ENCODE peak calls at places on chromosomes 7 and 10, in five cellular contexts. C, U, J, Y and X are unnamed samples.

GRCh38 chr10:124588736-124589451 is 127.3 kb downstream of the LHPP start:
- DNase-seq in Y (peak; percentile 7), U (no peak), J (peak; percentile 82), C (no peak), X (no peak)

GRCh38 chr10:8050561-8051108 is 3.9 kb upstream of the GATA3 start:
- DNase-seq in C (no peak), Y (no peak), J (no peak), U (peak; percentile 28), X (peak; percentile 62)

GRCh38 chr7:93629291-93629801 is 54.8 kb upstream of the CALCR start:
- DNase-seq in C (no peak), Y (no peak), J (no peak), U (no peak), X (no peak)

GRCh38 chr10:31083765-31084184 is 52.1 kb upstream of the ZNF438 start:
- DNase-seq in C (peak; percentile 54), Y (no peak), U (peak; percentile 51), J (peak; percentile 50), X (peak; percentile 23)

GRCh38 chr10:74292871-74293427 is 141.9 kb downstream of the ADK start:
- DNase-seq in Y (peak; percentile 18), J (no peak), U (no peak), C (no peak), X (no peak)

GRCh38 chr10:73110345-73110849 is at the start of gene NUDT13:
- DNase-seq in J (peak; percentile 81), U (peak; percentile 77), C (peak; percentile 77), Y (peak; percentile 35), X (peak; percentile 40)

GRCh38 chr10:122640921-122641320 is 58.7 kb downstream of the C10orf120 start:
- DNase-seq in U (no peak), J (no peak), C (no peak), Y (no peak), X (no peak)

GRCh38 chr7:77413861-77414424 is 2.2 kb downstream of the GSAP start:
- DNase-seq in J (no peak), U (no peak), C (no peak), Y (peak; percentile 56), X (no peak)

GRCh38 chr10:36358736-36359135 is 716.6 kb upstream of the FZD8 start:
- DNase-seq in Y (no peak), J (no peak), C (no peak), U (no peak), X (no peak)

GRCh38 chr10:62426600-62426999 is 52.4 kb downstream of the ZNF365 start:
- DNase-seq in C (no peak), Y (no peak), U (no peak), J (no peak), X (no peak)

GRCh38 chr10:99329238-99329890 is at the start of gene CNNM1:
- DNase-seq in Y (no peak), J (peak; percentile 25), U (peak; percentile 47), C (no peak), X (peak; percentile 59)

GRCh38 chr10:56317603-56318002 is 43.5 kb downstream of the ZWINT start:
- DNase-seq in C (no peak), U (no peak), Y (no peak), J (no peak), X (no peak)

GRCh38 chr10:49605939-49606509 is 4.1 kb upstream of the SLC18A3 start:
- DNase-seq in J (no peak), C (no peak), U (no peak), Y (no peak), X (no peak)

GRCh38 chr10:130495891-130496642 is 359.9 kb downstream of the GLRX3 start:
- DNase-seq in Y (no peak), C (no peak), U (no peak), J (no peak), X (no peak)

GRCh38 chr10:21519327-21519933 is 6.1 kb downstream of the SKIDA1 start:
- DNase-seq in Y (no peak), U (no peak), J (no peak), C (no peak), X (no peak)

GRCh38 chr7:131040467-131040932 is 287.2 kb upstream of the MKLN1 start:
- DNase-seq in U (peak; percentile 58), Y (peak; percentile 64), J (peak; percentile 87), C (no peak), X (no peak)

GRCh38 chr10:103612462-103613365 is 119.2 kb downstream of the NEURL1 start:
- DNase-seq in Y (peak; percentile 84), C (peak; percentile 44), J (no peak), U (no peak), X (no peak)

GRCh38 chr7:68542831-68543230 is 1055.4 kb upstream of the AUTS2 start:
- DNase-seq in U (no peak), C (no peak), Y (no peak), J (no peak), X (no peak)

GRCh38 chr10:99435986-99436633 is 5.7 kb upstream of the GOT1 start:
- DNase-seq in J (no peak), Y (peak; percentile 25), C (no peak), U (no peak), X (peak; percentile 13)

GRCh38 chr10:86349940-86350630 is 16.5 kb downstream of the GRID1 start:
- DNase-seq in Y (no peak), C (no peak), J (no peak), U (no peak), X (no peak)

GRCh38 chr10:132455986-132456847 is 59.2 kb downstream of the PWWP2B start:
- DNase-seq in U (no peak), C (no peak), Y (no peak), J (no peak), X (no peak)

GRCh38 chr10:29949411-29950011 is 109.9 kb downstream of the JCAD start:
- DNase-seq in U (no peak), C (no peak), Y (peak; percentile 88), J (no peak), X (no peak)

GRCh38 chr7:90626011-90626410 is 29.9 kb downstream of the CDK14 start:
- DNase-seq in Y (peak; percentile 30), J (no peak), U (no peak), C (no peak), X (no peak)

GRCh38 chr10:43219848-43220247 is 47.0 kb downstream of the RASGEF1A start:
- DNase-seq in U (no peak), J (no peak), Y (no peak), C (no peak), X (no peak)

GRCh38 chr7:42128703-42129102 is 108.3 kb downstream of the GLI3 start:
- DNase-seq in Y (no peak), U (no peak), C (no peak), J (no peak), X (no peak)

GRCh38 chr10:108901766-108902365 is 1021.4 kb downstream of the XPNPEP1 start:
- DNase-seq in J (no peak), Y (no peak), U (no peak), C (no peak), X (no peak)

GRCh38 chr7:14834888-14835287 is 67.7 kb downstream of the DGKB start:
- DNase-seq in J (no peak), Y (peak; percentile 60), C (no peak), U (no peak), X (no peak)

GRCh38 chr7:144717720-144718119 is 118.1 kb downstream of the TPK1 start:
- DNase-seq in Y (no peak), J (no peak), C (no peak), U (no peak), X (no peak)

GRCh38 chr10:35089641-35090161 is 440 bp downstream of the CUL2 start:
- DNase-seq in J (no peak), U (peak; percentile 13), Y (no peak), C (no peak), X (no peak)

GRCh38 chr10:119221201-119221600 is 13.8 kb downstream of the GRK5 start:
- DNase-seq in U (no peak), C (no peak), Y (no peak), J (no peak), X (no peak)

GRCh38 chr10:30386801-30387588 is 37.9 kb upstream of the MTPAP start:
- DNase-seq in J (no peak), C (no peak), U (no peak), Y (no peak), X (no peak)

GRCh38 chr7:19118896-19119301 is 1.5 kb upstream of the TWIST1 start:
- DNase-seq in C (no peak), Y (no peak), J (no peak), U (no peak), X (no peak)

GRCh38 chr7:126411032-126411820 is 841.5 kb downstream of the GRM8 start:
- DNase-seq in C (no peak), J (no peak), Y (no peak), U (no peak), X (no peak)
- H3K4me3 ChIP-seq in C (no peak overlapping the region), J (no peak overlapping the region), Y (no peak overlapping the region), U (no peak overlapping the region), X (peak overlapping the region; percentile 49)

GRCh38 chr7:25371972-25372371 is 143.7 kb upstream of the NPVF start:
- DNase-seq in C (no peak), J (no peak), Y (no peak), U (no peak), X (no peak)
- TF ChIP-seq CTCF in C (no peak), J (no peak), Y (no peak), U (no peak), X (no peak)

GRCh38 chr7:105493196-105493927 is 28.7 kb downstream of the PUS7 start:
- DNase-seq in J (no peak), C (no peak), Y (no peak), U (no peak), X (no peak)
- H3K4me3 ChIP-seq in J (no peak overlapping the region), C (no peak overlapping the region), Y (no peak overlapping the region), U (no peak overlapping the region), X (no peak overlapping the region)

DNA sequence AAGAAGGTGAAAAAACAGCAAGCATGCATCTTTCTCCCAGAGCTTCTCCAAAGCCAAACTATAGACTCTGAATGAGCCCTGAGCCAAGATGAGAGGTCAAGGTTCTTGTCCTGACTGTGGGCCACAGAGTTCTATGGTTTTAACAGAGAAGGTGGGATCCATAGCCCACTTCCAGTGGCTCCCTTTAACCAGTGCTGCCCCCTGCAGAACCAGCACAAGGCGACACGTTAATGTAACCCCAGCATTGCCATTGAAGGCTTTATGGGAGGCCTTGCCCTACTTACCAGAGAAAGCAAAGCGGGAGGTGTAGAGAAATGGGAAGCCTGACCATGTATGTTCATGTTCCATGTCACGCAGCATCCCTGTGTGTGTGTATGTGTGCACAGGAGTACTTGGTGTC is 243.6 kb downstream of the PRPF18 start:
- DNase-seq in Y (no peak), C (no peak), U (no peak), J (no peak), X (no peak)
- TF ChIP-seq CTCF in Y (no peak), C (no peak), U (no peak), J (no peak), X (no peak)

DNA sequence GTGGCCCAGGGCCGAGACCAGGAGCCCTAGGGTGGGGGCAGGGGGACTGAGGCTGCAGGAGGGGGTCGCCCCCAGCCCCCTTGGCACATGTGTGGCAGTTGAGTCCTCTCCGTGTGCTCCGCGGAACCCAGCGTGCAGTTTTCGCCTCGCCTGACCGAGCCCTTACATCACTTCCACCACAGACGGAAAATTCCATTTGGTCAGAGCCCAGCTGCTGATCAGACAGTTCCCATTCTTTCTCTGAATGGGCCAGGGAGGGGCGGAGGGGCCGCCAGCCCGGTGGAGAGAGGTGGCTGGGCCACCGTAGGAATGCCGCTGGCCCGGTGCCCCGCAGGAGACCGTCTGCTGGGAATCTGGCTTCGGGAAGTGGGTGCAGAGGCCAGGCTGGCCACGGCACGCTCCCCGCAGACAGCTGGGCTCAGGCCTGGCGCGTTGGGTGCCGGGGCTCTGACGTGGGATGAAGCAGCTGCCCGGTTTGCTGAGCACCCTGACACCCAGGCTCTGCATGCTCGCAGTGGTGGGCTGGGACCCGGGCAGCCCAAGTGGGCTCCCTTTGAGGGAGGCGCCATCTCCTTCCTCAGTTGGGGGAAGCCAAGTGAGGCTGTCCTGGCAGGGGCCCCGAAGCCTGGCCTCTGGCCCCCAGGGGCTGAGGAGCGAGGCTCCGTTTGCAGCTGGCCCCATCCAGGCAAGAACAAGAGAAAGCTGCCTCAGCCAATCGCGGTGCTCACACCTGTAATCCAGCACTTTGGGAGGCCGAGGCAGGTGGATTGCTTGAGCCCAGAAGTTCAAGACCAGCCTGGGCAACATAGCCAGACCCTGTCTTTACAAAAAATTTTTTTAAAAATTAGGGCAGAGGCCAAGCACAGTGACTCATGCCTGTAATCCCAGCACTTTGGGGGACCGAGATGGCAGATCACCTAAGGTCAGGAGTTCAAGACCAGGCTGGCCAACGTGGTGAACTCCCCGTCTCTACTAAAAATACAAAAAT is 9.9 kb downstream of the TTYH3 start:
- DNase-seq in Y (peak; percentile 88), U (no peak), C (peak; percentile 86), J (peak; percentile 64), X (peak; percentile 76)
- H3K4me3 ChIP-seq in Y (no peak overlapping the region), U (no peak overlapping the region), C (no peak overlapping the region), J (no peak overlapping the region), X (no peak overlapping the region)